ENCODE peak calls at places on chromosome 4, in five cellular contexts. One of them, this sample, is unnamed.
A peak's percentile ranks its signal among the peaks of the same experiment; 100 is the strongest.

GRCh38 chr4:52203351-52203750 is 152.2 kb downstream of the SPATA18 start:
- DNase-seq in CD8-positive, alpha-beta T cell: no peak
- DNase-seq in heart left ventricle: no peak
- DNase-seq in body of pancreas: no peak
- DNase-seq in left ventricle myocardium inferior: no peak
- DNase-seq in this sample: no peak

GRCh38 chr4:121900132-121900983 is 30.1 kb upstream of the BBS7 start:
- DNase-seq in CD8-positive, alpha-beta T cell: peak; percentile 13
- DNase-seq in heart left ventricle: peak; percentile 21
- DNase-seq in body of pancreas: peak; percentile 29
- DNase-seq in left ventricle myocardium inferior: no peak
- DNase-seq in this sample: peak; percentile 42

GRCh38 chr4:8152865-8153257 is 5.8 kb downstream of the ABLIM2 start:
- DNase-seq in CD8-positive, alpha-beta T cell: no peak
- DNase-seq in heart left ventricle: no peak
- DNase-seq in body of pancreas: peak; percentile 58
- DNase-seq in left ventricle myocardium inferior: no peak
- DNase-seq in this sample: peak; percentile 48

GRCh38 chr4:139419388-139419914 is 34.5 kb upstream of the RAB33B start:
- DNase-seq in CD8-positive, alpha-beta T cell: no peak
- DNase-seq in heart left ventricle: peak; percentile 56
- DNase-seq in body of pancreas: peak; percentile 39
- DNase-seq in left ventricle myocardium inferior: peak; percentile 18
- DNase-seq in this sample: no peak

GRCh38 chr4:132759199-132759780 is 389.8 kb upstream of the PCDH10 start:
- DNase-seq in CD8-positive, alpha-beta T cell: no peak
- DNase-seq in heart left ventricle: no peak
- DNase-seq in body of pancreas: no peak
- DNase-seq in left ventricle myocardium inferior: no peak
- DNase-seq in this sample: no peak

GRCh38 chr4:6029254-6029653 is 11.0 kb upstream of the C4orf50 start:
- DNase-seq in CD8-positive, alpha-beta T cell: no peak
- DNase-seq in heart left ventricle: no peak
- DNase-seq in body of pancreas: no peak
- DNase-seq in left ventricle myocardium inferior: no peak
- DNase-seq in this sample: no peak

GRCh38 chr4:176001171-176002006 is 64.3 kb upstream of the WDR17 start:
- DNase-seq in CD8-positive, alpha-beta T cell: no peak
- DNase-seq in heart left ventricle: peak; percentile 19
- DNase-seq in body of pancreas: peak; percentile 23
- DNase-seq in left ventricle myocardium inferior: no peak
- DNase-seq in this sample: peak; percentile 34

GRCh38 chr4:52646096-52646495 is 13.0 kb downstream of the USP46 start:
- DNase-seq in CD8-positive, alpha-beta T cell: no peak
- DNase-seq in heart left ventricle: no peak
- DNase-seq in body of pancreas: no peak
- DNase-seq in left ventricle myocardium inferior: no peak
- DNase-seq in this sample: no peak

GRCh38 chr4:8504279-8505007 is 63.9 kb downstream of the TRMT44 start:
- DNase-seq in CD8-positive, alpha-beta T cell: no peak
- DNase-seq in heart left ventricle: no peak
- DNase-seq in body of pancreas: peak; percentile 72
- DNase-seq in left ventricle myocardium inferior: no peak
- DNase-seq in this sample: peak; percentile 61

GRCh38 chr4:177487977-177488376 is 45.7 kb upstream of the AGA start:
- DNase-seq in CD8-positive, alpha-beta T cell: no peak
- DNase-seq in heart left ventricle: no peak
- DNase-seq in body of pancreas: no peak
- DNase-seq in left ventricle myocardium inferior: no peak
- DNase-seq in this sample: no peak

GRCh38 chr4:13857397-13857796 is 229.9 kb upstream of the BOD1L1 start:
- DNase-seq in CD8-positive, alpha-beta T cell: no peak
- DNase-seq in heart left ventricle: no peak
- DNase-seq in body of pancreas: no peak
- DNase-seq in left ventricle myocardium inferior: no peak
- DNase-seq in this sample: no peak

GRCh38 chr4:76251448-76252270 is at the start of gene FAM47E:
- DNase-seq in CD8-positive, alpha-beta T cell: peak; percentile 3
- DNase-seq in heart left ventricle: peak; percentile 76
- DNase-seq in body of pancreas: peak; percentile 93
- DNase-seq in left ventricle myocardium inferior: peak; percentile 76
- DNase-seq in this sample: peak; percentile 80
- H3K4me3 ChIP-seq in CD8-positive, alpha-beta T cell: peak within 1 kb of the TSS; percentile 57
- H3K4me3 ChIP-seq in heart left ventricle: peak within 1 kb of the TSS; percentile 68
- H3K4me3 ChIP-seq in body of pancreas: peak within 1 kb of the TSS; percentile 43
- H3K4me3 ChIP-seq in left ventricle myocardium inferior: peak within 1 kb of the TSS; percentile 78
- H3K4me3 ChIP-seq in this sample: peak within 1 kb of the TSS; percentile 66

GRCh38 chr4:185532327-185532726 is 3.0 kb downstream of the PDLIM3 start:
- DNase-seq in CD8-positive, alpha-beta T cell: no peak
- DNase-seq in heart left ventricle: no peak
- DNase-seq in body of pancreas: no peak
- DNase-seq in left ventricle myocardium inferior: no peak
- DNase-seq in this sample: no peak
- H3K27me3 ChIP-seq in CD8-positive, alpha-beta T cell: no peaks in the 10 kb centered on the region
- H3K27me3 ChIP-seq in heart left ventricle: no peaks in the 10 kb centered on the region
- H3K27me3 ChIP-seq in body of pancreas: no peaks in the 10 kb centered on the region
- H3K27me3 ChIP-seq in left ventricle myocardium inferior: peaks cover 10% of the 10 kb centered on the region
- H3K27me3 ChIP-seq in this sample: no peaks in the 10 kb centered on the region

DNA sequence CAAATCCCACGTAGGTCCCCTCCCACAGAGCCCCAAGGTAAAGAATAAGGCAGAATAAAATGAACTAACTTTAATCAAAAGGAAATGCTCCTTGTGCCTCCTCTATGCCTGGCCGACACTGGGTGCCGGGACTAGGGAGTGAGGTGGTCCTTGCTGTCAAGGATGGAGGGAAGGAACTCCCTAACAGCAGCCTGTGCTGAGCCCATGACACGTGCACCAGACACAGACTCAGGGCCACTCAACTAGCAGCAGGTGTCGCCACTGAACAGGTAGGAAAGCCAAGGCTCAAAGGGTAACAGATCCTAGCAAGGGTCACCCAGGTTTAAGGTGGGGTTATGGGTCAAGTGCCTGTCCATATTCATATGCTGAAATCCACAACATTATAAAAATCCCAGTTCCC is 29.2 kb downstream of the MSX1 start:
- DNase-seq in CD8-positive, alpha-beta T cell: no peak
- DNase-seq in heart left ventricle: no peak
- DNase-seq in body of pancreas: no peak
- DNase-seq in left ventricle myocardium inferior: no peak
- DNase-seq in this sample: no peak
- TF ChIP-seq CTCF in CD8-positive, alpha-beta T cell: no peak
- TF ChIP-seq CTCF in heart left ventricle: no peak
- TF ChIP-seq CTCF in body of pancreas: no peak
- TF ChIP-seq CTCF in left ventricle myocardium inferior: no peak
- TF ChIP-seq CTCF in this sample: no peak

GRCh38 chr4:1459081-1459480 is 52.8 kb upstream of the NKX1-1 start:
- DNase-seq in CD8-positive, alpha-beta T cell: no peak
- DNase-seq in heart left ventricle: no peak
- DNase-seq in body of pancreas: no peak
- DNase-seq in left ventricle myocardium inferior: no peak
- DNase-seq in this sample: no peak

GRCh38 chr4:1462009-1462767 is 55.9 kb upstream of the NKX1-1 start:
- DNase-seq in CD8-positive, alpha-beta T cell: no peak
- DNase-seq in heart left ventricle: no peak
- DNase-seq in body of pancreas: no peak
- DNase-seq in left ventricle myocardium inferior: no peak
- DNase-seq in this sample: no peak

GRCh38 chr4:1458581-1458980 is 52.3 kb upstream of the NKX1-1 start:
- DNase-seq in CD8-positive, alpha-beta T cell: no peak
- DNase-seq in heart left ventricle: no peak
- DNase-seq in body of pancreas: no peak
- DNase-seq in left ventricle myocardium inferior: no peak
- DNase-seq in this sample: no peak

GRCh38 chr4:1460967-1461868 is 55.0 kb upstream of the NKX1-1 start:
- DNase-seq in CD8-positive, alpha-beta T cell: no peak
- DNase-seq in heart left ventricle: no peak
- DNase-seq in body of pancreas: no peak
- DNase-seq in left ventricle myocardium inferior: no peak
- DNase-seq in this sample: no peak

GRCh38 chr4:1459664-1460511 is 53.6 kb upstream of the NKX1-1 start:
- DNase-seq in CD8-positive, alpha-beta T cell: no peak
- DNase-seq in heart left ventricle: no peak
- DNase-seq in body of pancreas: no peak
- DNase-seq in left ventricle myocardium inferior: no peak
- DNase-seq in this sample: no peak
- H3K4me3 ChIP-seq in CD8-positive, alpha-beta T cell: no peak overlapping the region
- H3K4me3 ChIP-seq in heart left ventricle: no peak overlapping the region
- H3K4me3 ChIP-seq in body of pancreas: no peak overlapping the region
- H3K4me3 ChIP-seq in left ventricle myocardium inferior: no peak overlapping the region
- H3K4me3 ChIP-seq in this sample: no peak overlapping the region

GRCh38 chr4:155629831-155630425 is 36.7 kb upstream of the GUCY1A1 start:
- DNase-seq in CD8-positive, alpha-beta T cell: no peak
- DNase-seq in heart left ventricle: no peak
- DNase-seq in body of pancreas: no peak
- DNase-seq in left ventricle myocardium inferior: no peak
- DNase-seq in this sample: no peak

GRCh38 chr4:155629183-155629825 is 37.3 kb upstream of the GUCY1A1 start:
- DNase-seq in CD8-positive, alpha-beta T cell: no peak
- DNase-seq in heart left ventricle: no peak
- DNase-seq in body of pancreas: no peak
- DNase-seq in left ventricle myocardium inferior: no peak
- DNase-seq in this sample: no peak

DNA sequence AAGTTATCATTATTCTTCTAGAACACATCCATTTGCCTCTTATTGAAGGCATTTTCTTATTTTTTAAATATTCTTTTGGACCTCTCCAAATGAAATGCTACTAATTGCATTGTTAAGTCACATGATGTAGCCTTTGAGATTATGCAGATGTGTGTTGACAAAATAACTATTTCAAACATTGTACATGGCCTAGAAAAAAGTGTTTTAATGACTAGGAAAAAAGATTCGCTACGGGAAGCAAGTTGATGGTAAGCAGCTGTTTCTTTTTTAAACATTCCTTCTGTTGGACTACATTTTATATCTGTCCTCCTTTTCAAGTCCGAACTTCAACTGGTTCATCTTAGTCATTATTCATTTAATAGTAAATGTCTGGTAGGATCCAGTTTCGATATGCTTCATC is 34.3 kb upstream of the GUCY1A1 start:
- DNase-seq in CD8-positive, alpha-beta T cell: no peak
- DNase-seq in heart left ventricle: no peak
- DNase-seq in body of pancreas: no peak
- DNase-seq in left ventricle myocardium inferior: no peak
- DNase-seq in this sample: no peak
- H3K27me3 ChIP-seq in CD8-positive, alpha-beta T cell: no peaks in the 10 kb centered on the region
- H3K27me3 ChIP-seq in heart left ventricle: no peaks in the 10 kb centered on the region
- H3K27me3 ChIP-seq in body of pancreas: no peaks in the 10 kb centered on the region
- H3K27me3 ChIP-seq in left ventricle myocardium inferior: no peaks in the 10 kb centered on the region
- H3K27me3 ChIP-seq in this sample: no peaks in the 10 kb centered on the region

DNA sequence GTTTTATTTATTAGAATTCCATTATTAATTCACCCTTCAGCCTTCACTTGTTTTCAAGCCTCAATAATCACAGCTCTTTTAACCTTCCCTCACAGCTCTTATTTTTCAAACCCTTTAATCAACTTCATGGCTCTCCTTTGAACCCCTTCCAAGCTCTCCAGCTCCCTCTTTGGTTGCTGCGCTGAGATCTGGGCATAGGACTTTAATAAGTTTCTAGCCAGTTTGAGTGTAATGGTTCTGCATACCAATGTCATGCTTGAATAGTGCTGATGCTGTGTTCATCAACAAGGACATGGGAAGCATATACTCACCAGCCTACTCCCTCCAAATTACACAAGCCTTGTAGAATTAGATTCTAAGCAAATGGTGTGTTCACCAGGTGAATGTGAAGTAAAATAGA is 3.5 kb upstream of the RNF212 start:
- DNase-seq in CD8-positive, alpha-beta T cell: no peak
- DNase-seq in heart left ventricle: no peak
- DNase-seq in body of pancreas: no peak
- DNase-seq in left ventricle myocardium inferior: no peak
- DNase-seq in this sample: no peak
- TF ChIP-seq CTCF in CD8-positive, alpha-beta T cell: no peak
- TF ChIP-seq CTCF in heart left ventricle: no peak
- TF ChIP-seq CTCF in body of pancreas: peak; percentile 19
- TF ChIP-seq CTCF in left ventricle myocardium inferior: no peak
- TF ChIP-seq CTCF in this sample: no peak